ENCODE peak calls at places on chromosomes 1 and 21, in seven cellular contexts. M is EH; Q is midbrain; F is renal cortical epithelial cell; Z is CD4-positive, alpha-beta T cell; S is HS-5; V is astrocyte of the spinal cord. J is an unnamed sample.

GRCh38 chr1:232178191-232178590 is 451.7 kb downstream of the SIPA1L2 start:
- DNase-seq in M (no peak), Q (no peak), F (no peak), Z (no peak), S (no peak), V (no peak), J (no peak)

GRCh38 chr1:153357853-153358690 is at the start of gene S100A9:
- DNase-seq in M (no peak), Q (no peak), F (no peak), Z (no peak), S (no peak), V (no peak), J (no peak)

GRCh38 chr1:154863702-154864174 is 6.3 kb downstream of the KCNN3 start:
- DNase-seq in M (peak), Q (no peak), F (no peak), Z (no peak), S (no peak), V (peak), J (no peak)

GRCh38 chr1:90837420-90837819 is 120.3 kb upstream of the BARHL2 start:
- DNase-seq in M (no peak), Q (no peak), F (no peak), Z (no peak), S (no peak), V (no peak), J (no peak)

GRCh38 chr1:206723500-206724472 is 39.1 kb downstream of the MAPKAPK2 start:
- DNase-seq in M (peak), Q (no peak), F (peak), Z (no peak), S (no peak), V (peak), J (peak)

GRCh38 chr1:97814121-97814520 is 106.7 kb downstream of the DPYD start:
- DNase-seq in M (peak), Q (no peak), F (peak), Z (no peak), S (peak), V (no peak), J (no peak)

GRCh38 chr1:215056584-215056983 is 26.0 kb upstream of the KCNK2 start:
- DNase-seq in M (peak), Q (no peak), F (no peak), Z (no peak), S (no peak), V (peak), J (no peak)

GRCh38 chr1:38727629-38728175 is 131.9 kb downstream of the RRAGC start:
- DNase-seq in M (no peak), Q (peak), F (no peak), Z (no peak), S (no peak), V (no peak), J (no peak)

GRCh38 chr1:235206533-235207201 is 45.6 kb upstream of the RBM34 start:
- DNase-seq in M (peak), Q (no peak), F (peak), Z (no peak), S (no peak), V (peak), J (no peak)

GRCh38 chr1:42700006-42700405 is 17.8 kb downstream of the YBX1 start:
- DNase-seq in M (peak), Q (no peak), F (peak), Z (no peak), S (no peak), V (no peak), J (no peak)

GRCh38 chr1:63915121-63915520 is 141.3 kb downstream of the ROR1 start:
- DNase-seq in M (peak), Q (no peak), F (no peak), Z (no peak), S (no peak), V (peak), J (no peak)

GRCh38 chr1:202241376-202242079 is 47.9 kb downstream of the LGR6 start:
- DNase-seq in M (no peak), Q (no peak), F (peak), Z (no peak), S (no peak), V (no peak), J (no peak)

GRCh38 chr1:49036700-49037099 is 260.0 kb upstream of the BEND5 start:
- DNase-seq in M (no peak), Q (no peak), F (no peak), Z (no peak), S (no peak), V (no peak), J (no peak)

GRCh38 chr1:17295292-17295691 is 12.7 kb upstream of the PADI4 start:
- DNase-seq in M (no peak), Q (no peak), F (no peak), Z (no peak), S (no peak), V (no peak), J (no peak)

GRCh38 chr1:49293016-49293415 is 516.3 kb upstream of the BEND5 start:
- DNase-seq in M (no peak), Q (no peak), F (no peak), Z (no peak), S (no peak), V (no peak), J (no peak)

GRCh38 chr1:116679828-116680628 is 12.5 kb upstream of the IGSF3 start:
- DNase-seq in M (no peak), Q (no peak), F (no peak), Z (no peak), S (no peak), V (no peak), J (no peak)

GRCh38 chr1:114152211-114153050 is 1.2 kb downstream of the SYT6 start:
- DNase-seq in M (peak), Q (peak), F (no peak), Z (no peak), S (no peak), V (peak), J (no peak)

GRCh38 chr21:33109574-33110339 is 39.8 kb downstream of the OLIG1 start:
- DNase-seq in M (no peak), Q (no peak), F (no peak), Z (no peak), S (no peak), V (no peak), J (no peak)

GRCh38 chr1:65009724-65010420 is 43.5 kb upstream of the JAK1 start:
- DNase-seq in M (peak), Q (no peak), F (no peak), Z (no peak), S (no peak), V (no peak), J (no peak)

GRCh38 chr21:16195896-16196443 is 466.2 kb downstream of the USP25 start:
- DNase-seq in M (no peak), Q (no peak), F (peak), Z (no peak), S (no peak), V (peak), J (no peak)

GRCh38 chr1:109788695-109789521 is 25.2 kb upstream of the EPS8L3 start:
- DNase-seq in M (no peak), Q (no peak), F (no peak), Z (no peak), S (no peak), V (no peak), J (no peak)

GRCh38 chr1:224170748-224171478 is 12.1 kb upstream of the DEGS1 start:
- DNase-seq in M (peak), Q (no peak), F (peak), Z (peak), S (no peak), V (peak), J (no peak)

GRCh38 chr21:45922648-45923047 is 58.9 kb upstream of the COL6A1 start:
- DNase-seq in M (no peak), Q (peak), F (no peak), Z (no peak), S (no peak), V (no peak), J (no peak)

GRCh38 chr1:76161451-76161850 is 86.9 kb downstream of the ST6GALNAC3 start:
- DNase-seq in M (no peak), Q (no peak), F (no peak), Z (no peak), S (no peak), V (no peak), J (no peak)

J was measured in right atrium auricular region.